ENCODE peak calls at places on chromosomes 2 and 18, in four cellular contexts. O is activated B cell treated with CpG ODN at 0.5 μM for 24 hours, C is WERI-Rb-1, J is breast epithelium. M is an unnamed sample.

GRCh38 chr2:104438481-104438880 is 415.4 kb upstream of the POU3F3 start:
- DNase-seq in O (no peak), C (no peak), J (no peak), M (no peak)

GRCh38 chr2:151363709-151364108 is 6.3 kb downstream of the TNFAIP6 start:
- DNase-seq in O (no peak), C (no peak), J (no peak), M (no peak)

GRCh38 chr2:222255090-222255489 is 43.7 kb downstream of the PAX3 start:
- DNase-seq in O (no peak), C (no peak), J (no peak), M (no peak)

GRCh38 chr2:208092093-208092832 is 32.1 kb downstream of the CRYGD start:
- DNase-seq in O (no peak), C (no peak), J (no peak), M (no peak)

GRCh38 chr2:219041252-219041651 is at the start of gene CFAP65:
- DNase-seq in O (no peak), C (peak; percentile 61), J (no peak), M (no peak)

GRCh38 chr2:68721482-68722071 is 13.0 kb upstream of the ARHGAP25 start:
- DNase-seq in O (no peak), C (no peak), J (no peak), M (no peak)

GRCh38 chr2:161915121-161915520 is 158.9 kb downstream of the DPP4 start:
- DNase-seq in O (no peak), C (no peak), J (no peak), M (no peak)

GRCh38 chr2:61438670-61439069 is 32.2 kb downstream of the USP34 start:
- DNase-seq in O (no peak), C (no peak), J (no peak), M (no peak)

GRCh38 chr2:108074150-108074549 is 87.8 kb downstream of the SLC5A7 start:
- DNase-seq in O (no peak), C (no peak), J (no peak), M (no peak)

GRCh38 chr2:144583741-144584453 is 64.0 kb upstream of the ZEB2 start:
- DNase-seq in O (no peak), C (no peak), J (no peak), M (no peak)

DNA sequence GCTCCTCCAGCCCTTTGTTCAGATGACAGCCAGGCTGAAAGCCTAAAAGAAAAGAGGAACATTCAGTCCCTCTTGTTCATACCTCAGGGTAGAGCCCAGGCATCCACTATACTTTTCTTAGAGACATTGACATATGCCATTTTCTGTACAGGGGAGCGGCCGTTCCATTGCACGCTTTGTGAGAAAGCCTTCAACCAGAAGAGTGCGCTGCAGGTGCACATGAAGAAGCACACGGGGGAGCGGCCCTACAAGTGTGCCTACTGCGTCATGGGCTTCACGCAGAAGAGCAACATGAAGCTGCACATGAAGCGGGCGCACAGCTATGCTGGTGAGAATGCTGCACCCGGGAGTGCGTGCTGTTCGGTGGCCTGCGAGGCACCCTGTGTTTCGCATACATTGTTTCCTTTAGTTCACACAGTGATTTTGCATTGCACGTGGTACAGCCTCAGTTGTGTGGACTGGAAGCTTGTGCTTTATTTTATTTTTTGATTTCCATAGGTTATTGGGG is 138.2 kb downstream of the ZNF236 start:
- DNase-seq in O (no peak), C (peak; percentile 59), J (no peak), M (no peak)
- TF ChIP-seq CTCF in O (no peak), C (peak; percentile 60), J (no peak), M (no peak)

GRCh38 chr18:41639218-41639617 is 315.8 kb upstream of the PIK3C3 start:
- DNase-seq in O (no peak), C (no peak), J (no peak), M (no peak)
- TF ChIP-seq CTCF in O (no peak), C (no peak), J (no peak), M (no peak)

GRCh38 chr2:1088941-1089340 is 138.3 kb downstream of the SNTG2 start:
- DNase-seq in O (no peak), C (no peak), J (no peak), M (no peak)
- TF ChIP-seq CTCF in O (no peak), C (no peak), J (no peak), M (no peak)

GRCh38 chr2:168702579-168702978 is 99.9 kb upstream of the NOSTRIN start:
- DNase-seq in O (no peak), C (no peak), J (no peak), M (no peak)

GRCh38 chr2:168708099-168708498 is 94.3 kb upstream of the NOSTRIN start:
- DNase-seq in O (no peak), C (no peak), J (no peak), M (no peak)

GRCh38 chr2:168703926-168704325 is 98.5 kb upstream of the NOSTRIN start:
- DNase-seq in O (no peak), C (no peak), J (no peak), M (no peak)

GRCh38 chr2:168706806-168707205 is 95.6 kb upstream of the NOSTRIN start:
- DNase-seq in O (no peak), C (no peak), J (no peak), M (no peak)

DNA sequence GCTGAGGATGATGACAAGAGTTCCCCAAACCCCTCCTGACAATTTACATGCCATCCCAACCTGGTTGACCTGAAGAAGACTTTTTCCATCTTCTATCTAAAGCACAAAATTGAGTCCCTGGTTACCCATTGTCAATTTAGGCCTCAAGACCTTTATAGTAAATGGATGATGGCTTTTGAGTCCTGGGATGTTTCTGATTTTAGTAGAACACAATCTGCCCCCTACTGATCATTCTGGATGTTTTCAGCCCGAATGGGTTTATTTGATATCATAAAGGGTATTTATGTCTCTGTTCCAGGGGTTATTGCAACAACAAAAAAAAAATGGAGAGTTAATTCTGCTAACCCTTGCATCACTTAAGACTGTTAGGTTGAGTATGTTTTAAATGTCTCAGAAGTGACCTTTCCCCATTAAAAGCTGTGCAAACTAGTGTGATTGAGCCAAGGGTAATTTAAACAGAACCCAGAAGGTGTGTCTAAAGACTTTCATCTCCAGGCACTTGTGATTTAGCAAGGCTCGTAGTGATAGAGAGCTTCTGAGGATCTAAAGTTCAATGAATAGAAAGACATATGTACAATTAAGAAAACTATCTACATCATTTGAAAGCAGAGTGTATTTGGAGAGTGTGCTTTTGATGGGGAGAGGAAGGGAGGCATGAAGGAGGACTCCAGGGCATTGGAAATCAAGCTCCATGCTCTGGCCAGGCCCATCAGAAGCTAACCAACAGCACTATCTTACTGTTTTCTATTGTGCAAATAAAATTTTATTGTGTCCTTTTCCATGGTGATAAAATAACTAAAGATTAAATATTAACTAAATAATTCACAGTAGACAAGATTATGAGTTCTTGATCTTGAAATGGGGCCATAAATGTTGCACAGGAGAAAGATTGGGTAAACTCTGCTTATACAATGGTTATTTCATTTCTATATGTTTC is 96.6 kb upstream of the NOSTRIN start:
- DNase-seq in O (no peak), C (no peak), J (no peak), M (no peak)
- TF ChIP-seq CTCF in O (no peak), C (no peak), J (no peak), M (no peak)

GRCh38 chr2:214293593-214293992 is 117.3 kb upstream of the VWC2L start:
- DNase-seq in O (no peak), C (no peak), J (no peak), M (no peak)
- TF ChIP-seq CTCF in O (no peak), C (no peak), J (no peak), M (no peak)

DNA sequence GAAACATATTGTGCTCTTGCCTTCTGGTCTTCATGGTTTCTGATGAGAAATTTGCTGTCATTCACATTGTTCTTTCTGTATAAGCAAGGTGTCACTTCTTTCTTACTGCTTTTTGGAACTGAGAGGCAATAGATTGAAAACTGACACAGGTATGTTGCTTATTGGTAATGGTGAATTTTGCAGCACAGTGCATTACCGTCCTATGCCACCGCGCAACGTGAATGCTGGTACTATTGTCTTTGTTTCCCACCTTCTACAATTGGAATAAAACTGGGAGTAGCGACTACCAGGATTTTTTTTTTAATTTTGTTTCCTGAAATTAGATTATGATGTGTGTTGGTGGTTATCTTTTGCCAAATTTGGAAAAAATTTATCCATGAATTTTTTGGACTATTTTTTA is 11.4 kb downstream of the XIRP2 start:
- DNase-seq in O (no peak), C (no peak), J (no peak), M (no peak)
- TF ChIP-seq CTCF in O (no peak), C (no peak), J (no peak), M (no peak)

M was measured in mesothelial cell of epicardium.